ENCODE peak calls at places on chromosome 18, in eight cellular contexts. R is K562, T is ovary, P is fibroblast of lung, J is astrocyte of the spinal cord, N is dorsolateral prefrontal cortex, C is AG10803, B is GM06990. I is an unnamed sample.

GRCh38 chr18:5646739-5647138 is 102.9 kb upstream of the EPB41L3 start:
- DNase-seq in R (no peak), T (no peak), P (peak), J (no peak), N (no peak), C (no peak), B (no peak), I (no peak)

GRCh38 chr18:73503326-73503725 is 635.5 kb upstream of the NETO1 start:
- DNase-seq in R (no peak), T (no peak), P (peak), J (no peak), N (no peak), C (no peak), B (no peak), I (no peak)

GRCh38 chr18:3604626-3605408 is 154.8 kb downstream of the TGIF1 start:
- DNase-seq in R (peak), T (peak), P (peak), J (peak), N (no peak), C (peak), B (no peak), I (peak)

GRCh38 chr18:39600894-39601293 is 2035.3 kb upstream of the CELF4 start:
- DNase-seq in R (no peak), T (no peak), P (peak), J (no peak), N (no peak), C (no peak), B (no peak), I (no peak)

GRCh38 chr18:22643731-22644130 is 226.0 kb upstream of the CTAGE1 start:
- DNase-seq in R (no peak), T (no peak), P (peak), J (peak), N (no peak), C (peak), B (no peak), I (no peak)

GRCh38 chr18:69974365-69974764 is 26.7 kb upstream of the CD226 start:
- DNase-seq in R (no peak), T (no peak), P (peak), J (peak), N (no peak), C (peak), B (no peak), I (peak)

GRCh38 chr18:74082476-74083070 is 65.1 kb downstream of the FBXO15 start:
- DNase-seq in R (no peak), T (no peak), P (peak), J (peak), N (peak), C (peak), B (peak), I (peak)

GRCh38 chr18:8601277-8602032 is 7.8 kb upstream of the RAB12 start:
- DNase-seq in R (no peak), T (no peak), P (peak), J (no peak), N (no peak), C (no peak), B (peak), I (no peak)

GRCh38 chr18:40012931-40013609 is 1942.0 kb upstream of the PIK3C3 start:
- DNase-seq in R (no peak), T (no peak), P (peak), J (peak), N (no peak), C (peak), B (no peak), I (peak)

GRCh38 chr18:40325988-40326387 is 1629.0 kb upstream of the PIK3C3 start:
- DNase-seq in R (no peak), T (no peak), P (no peak), J (no peak), N (no peak), C (no peak), B (no peak), I (no peak)

GRCh38 chr18:45621068-45621511 is 5.8 kb downstream of the SLC14A2 start:
- DNase-seq in R (peak), T (peak), P (peak), J (peak), N (peak), C (peak), B (no peak), I (peak)

GRCh38 chr18:76771132-76771824 is 51.1 kb upstream of the ZNF236 start:
- DNase-seq in R (no peak), T (no peak), P (no peak), J (no peak), N (no peak), C (no peak), B (no peak), I (no peak)

GRCh38 chr18:46591821-46592391 is 65.1 kb downstream of the LOXHD1 start:
- DNase-seq in R (no peak), T (no peak), P (no peak), J (no peak), N (no peak), C (no peak), B (no peak), I (no peak)

GRCh38 chr18:43949291-43949690 is 672.0 kb upstream of the SYT4 start:
- DNase-seq in R (no peak), T (no peak), P (no peak), J (no peak), N (no peak), C (no peak), B (no peak), I (no peak)

GRCh38 chr18:72376256-72376655 is 167.9 kb downstream of the CBLN2 start:
- DNase-seq in R (no peak), T (no peak), P (no peak), J (no peak), N (no peak), C (no peak), B (no peak), I (no peak)

GRCh38 chr18:45625596-45625995 is 10.3 kb downstream of the SLC14A2 start:
- DNase-seq in R (no peak), T (no peak), P (no peak), J (no peak), N (no peak), C (no peak), B (no peak), I (no peak)

GRCh38 chr18:9742588-9743131 is 34.6 kb downstream of the RAB31 start:
- DNase-seq in R (no peak), T (peak), P (peak), J (peak), N (no peak), C (peak), B (no peak), I (peak)

GRCh38 chr18:35029770-35030169 is 11.4 kb upstream of the MAPRE2 start:
- DNase-seq in R (no peak), T (no peak), P (no peak), J (no peak), N (no peak), C (no peak), B (no peak), I (peak)

GRCh38 chr18:35032113-35032512 is 9.1 kb upstream of the MAPRE2 start:
- DNase-seq in R (no peak), T (no peak), P (no peak), J (no peak), N (no peak), C (no peak), B (no peak), I (no peak)

GRCh38 chr18:35029103-35029502 is 12.1 kb upstream of the MAPRE2 start:
- DNase-seq in R (no peak), T (no peak), P (peak), J (peak), N (no peak), C (peak), B (no peak), I (peak)

GRCh38 chr18:35028556-35028955 is 12.7 kb upstream of the MAPRE2 start:
- DNase-seq in R (no peak), T (no peak), P (peak), J (no peak), N (no peak), C (peak), B (no peak), I (peak)

DNA sequence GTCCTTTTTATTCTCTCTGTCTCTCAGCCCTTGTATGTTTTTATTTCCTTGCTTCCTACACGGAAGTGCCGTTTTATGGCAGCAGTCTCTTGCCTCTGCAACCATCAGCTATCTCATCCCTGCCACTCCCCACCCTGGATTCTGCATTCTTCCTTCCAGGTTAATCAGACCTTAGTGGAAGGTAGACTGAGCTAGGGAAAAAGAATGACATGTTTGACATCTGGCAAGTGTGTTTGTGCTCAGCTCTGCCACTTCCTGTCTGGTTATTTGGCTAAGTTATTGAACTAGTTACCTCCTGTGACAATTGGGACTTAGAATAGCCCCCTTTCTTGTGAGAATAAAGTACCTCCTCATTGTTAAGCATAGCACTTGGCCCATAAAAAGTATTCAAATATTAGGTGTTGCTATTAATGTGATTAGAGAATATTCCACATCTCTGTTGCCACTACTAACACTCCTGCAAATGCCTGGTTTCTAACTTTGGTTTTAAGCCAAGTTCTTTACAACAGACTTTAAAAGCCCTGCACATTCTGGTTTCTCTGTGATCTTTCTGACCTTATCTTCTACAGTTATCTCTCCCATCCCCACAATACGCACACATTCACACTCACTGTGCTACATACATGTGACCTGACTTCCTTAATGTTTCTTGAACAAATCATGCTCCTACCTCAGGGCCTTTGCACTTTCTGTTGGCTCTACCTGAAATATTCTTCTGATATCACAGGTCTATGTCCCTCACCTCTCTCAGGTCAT is 10.8 kb upstream of the MAPRE2 start:
- DNase-seq in R (no peak), T (no peak), P (no peak), J (no peak), N (no peak), C (no peak), B (no peak), I (no peak)
- TF ChIP-seq CTCF in R (no peak), T (no peak), P (no peak), J (no peak), N (no peak), C (no peak), B (no peak), I (no peak)

GRCh38 chr18:58861353-58861752 is 3.3 kb upstream of the ZNF532 start:
- DNase-seq in R (no peak), T (no peak), P (no peak), J (no peak), N (no peak), C (no peak), B (no peak), I (no peak)

GRCh38 chr18:58861853-58862252 is 2.8 kb upstream of the ZNF532 start:
- DNase-seq in R (no peak), T (no peak), P (no peak), J (no peak), N (no peak), C (no peak), B (no peak), I (no peak)

GRCh38 chr18:58859935-58860334 is 4.7 kb upstream of the ZNF532 start:
- DNase-seq in R (no peak), T (no peak), P (no peak), J (no peak), N (no peak), C (no peak), B (no peak), I (no peak)

GRCh38 chr18:58862404-58862803 is 2.3 kb upstream of the ZNF532 start:
- DNase-seq in R (no peak), T (no peak), P (no peak), J (no peak), N (no peak), C (no peak), B (no peak), I (no peak)

DNA sequence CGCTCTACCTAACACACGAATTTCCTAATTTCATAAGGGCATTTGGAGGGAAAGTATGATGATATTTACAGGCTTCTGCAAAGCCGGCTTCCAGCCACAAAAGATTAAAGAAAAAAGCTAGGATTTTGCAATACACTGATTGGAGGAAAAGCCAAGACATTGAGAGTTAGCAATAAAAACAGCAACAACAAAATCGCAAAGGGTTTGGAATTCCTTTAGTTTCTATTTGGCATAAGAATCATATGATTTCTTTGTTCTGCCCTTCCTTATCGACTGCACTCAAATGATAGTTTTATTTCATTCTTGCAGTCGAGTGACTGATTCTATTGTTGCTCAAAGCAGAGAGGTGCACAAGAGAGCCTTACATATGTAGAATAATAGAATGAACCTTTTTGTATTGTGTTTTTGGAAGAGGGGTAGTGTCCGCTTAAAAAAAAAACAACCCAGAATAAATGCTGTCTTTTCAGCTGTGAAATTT is 3.9 kb upstream of the ZNF532 start:
- DNase-seq in R (no peak), T (no peak), P (no peak), J (no peak), N (no peak), C (no peak), B (no peak), I (peak)
- H3K4me3 ChIP-seq in R (no peak), T (peak), P (no peak), J (no peak), N (peak), C (no peak), B (no peak), I (no peak)

GRCh38 chr18:36153771-36154170 is 24.1 kb downstream of the ELP2 start:
- DNase-seq in R (no peak), T (no peak), P (peak), J (no peak), N (no peak), C (peak), B (no peak), I (no peak)

GRCh38 chr18:36155960-36156757 is 26.5 kb downstream of the ELP2 start:
- DNase-seq in R (no peak), T (no peak), P (peak), J (no peak), N (no peak), C (peak), B (no peak), I (peak)

GRCh38 chr18:36153203-36153602 is 23.5 kb downstream of the ELP2 start:
- DNase-seq in R (no peak), T (peak), P (peak), J (peak), N (no peak), C (peak), B (no peak), I (peak)

GRCh38 chr18:36149514-36150289 is 20.0 kb downstream of the ELP2 start:
- DNase-seq in R (no peak), T (no peak), P (no peak), J (no peak), N (no peak), C (no peak), B (peak), I (no peak)

GRCh38 chr18:36152781-36153180 is 23.1 kb downstream of the ELP2 start:
- DNase-seq in R (no peak), T (no peak), P (peak), J (no peak), N (no peak), C (peak), B (no peak), I (no peak)
- TF ChIP-seq CTCF in R (no peak), T (no peak), P (no peak), J (no peak), N (no peak), C (no peak), B (no peak), I (no peak)

GRCh38 chr18:31146809-31147208 is 15.8 kb downstream of the DSC1 start:
- DNase-seq in R (no peak), T (no peak), P (no peak), J (no peak), N (no peak), C (no peak), B (no peak), I (no peak)
- H3K4me3 ChIP-seq in R (no peak), T (no peak), P (no peak), J (no peak), N (no peak), C (no peak), B (no peak), I (no peak)

GRCh38 chr18:24672165-24672950 is 211.9 kb downstream of the HRH4 start:
- DNase-seq in R (no peak), T (no peak), P (no peak), J (no peak), N (peak), C (no peak), B (no peak), I (no peak)
- TF ChIP-seq CTCF in R (no peak), T (no peak), P (peak), J (no peak), N (peak), C (no peak), B (peak), I (peak)